ENCODE peak calls at places on chromosomes 12 and 14, in six cellular contexts. S, E, M, V, G and U are unnamed samples.

GRCh38 chr12:117564885-117565284 is 203.5 kb upstream of the NOS1 start:
- DNase-seq in S (no peak), E (no peak), M (no peak), V (no peak), G (no peak), U (no peak)

GRCh38 chr14:94045101-94045500 is 19.0 kb downstream of the OTUB2 start:
- DNase-seq in S (no peak), E (peak; percentile 16), M (no peak), V (no peak), G (no peak), U (no peak)

GRCh38 chr12:123948401-123949117 is 24.1 kb downstream of the CCDC92 start:
- DNase-seq in S (no peak), E (no peak), M (no peak), V (no peak), G (no peak), U (no peak)

GRCh38 chr14:95226801-95227200 is 69.5 kb upstream of the DICER1 start:
- DNase-seq in S (no peak), E (no peak), M (no peak), V (no peak), G (no peak), U (no peak)

GRCh38 chr14:64045091-64045490 is 192.3 kb downstream of the SYNE2 start:
- DNase-seq in S (no peak), E (no peak), M (no peak), V (no peak), G (no peak), U (no peak)

GRCh38 chr12:79407671-79408622 is 282.8 kb downstream of the PAWR start:
- DNase-seq in S (no peak), E (peak; percentile 57), M (no peak), V (no peak), G (peak; percentile 69), U (peak; percentile 1)

GRCh38 chr14:37131205-37131604 is 41.2 kb downstream of the SLC25A21 start:
- DNase-seq in S (no peak), E (no peak), M (no peak), V (no peak), G (no peak), U (no peak)

GRCh38 chr14:83559721-83560120 is 1970.2 kb upstream of the FLRT2 start:
- DNase-seq in S (no peak), E (no peak), M (no peak), V (no peak), G (no peak), U (no peak)

GRCh38 chr12:113582521-113583218 is 111.0 kb upstream of the LHX5 start:
- DNase-seq in S (no peak), E (no peak), M (no peak), V (no peak), G (no peak), U (no peak)

GRCh38 chr12:3827301-3828000 is 45.7 kb downstream of the PARP11 start:
- DNase-seq in S (no peak), E (no peak), M (no peak), V (no peak), G (no peak), U (no peak)

GRCh38 chr12:62622177-62622576 is 155.6 kb downstream of the MON2 start:
- DNase-seq in S (no peak), E (no peak), M (no peak), V (no peak), G (no peak), U (no peak)

GRCh38 chr12:10031771-10032175 is 1.3 kb downstream of the CLEC9A start:
- DNase-seq in S (no peak), E (no peak), M (no peak), V (peak; percentile 71), G (no peak), U (no peak)

GRCh38 chr12:128819293-128820144 is 4.2 kb downstream of the SLC15A4 start:
- DNase-seq in S (no peak), E (no peak), M (no peak), V (no peak), G (no peak), U (no peak)

GRCh38 chr14:28765169-28765906 is 1.2 kb upstream of the FOXG1 start:
- DNase-seq in S (no peak), E (no peak), M (no peak), V (no peak), G (no peak), U (no peak)

GRCh38 chr12:102202556-102202955 is 4.9 kb upstream of the PMCH start:
- DNase-seq in S (no peak), E (no peak), M (no peak), V (no peak), G (no peak), U (no peak)

GRCh38 chr12:6554168-6554989 is 1.5 kb downstream of the IFFO1 start:
- DNase-seq in S (peak; percentile 42), E (peak; percentile 80), M (peak; percentile 63), V (no peak), G (peak; percentile 79), U (peak; percentile 73)
- H3K36me3 ChIP-seq in S (peaks cover 13% of the 10 kb centered on the region), E (no peaks in the 10 kb centered on the region), M (peaks cover 25% of the 10 kb centered on the region), V (peaks cover 3% of the 10 kb centered on the region), G (no peaks in the 10 kb centered on the region), U (peaks cover 27% of the 10 kb centered on the region)

GRCh38 chr12:56029666-56030293 is 8.9 kb downstream of the IKZF4 start:
- DNase-seq in S (no peak), E (no peak), M (peak; percentile 49), V (no peak), G (peak; percentile 47), U (peak; percentile 19)

GRCh38 chr12:56032006-56032405 is 9.7 kb upstream of the RPS26 start:
- DNase-seq in S (no peak), E (no peak), M (no peak), V (no peak), G (no peak), U (peak; percentile 30)

GRCh38 chr12:56037161-56037560 is 4.6 kb upstream of the RPS26 start:
- DNase-seq in S (no peak), E (no peak), M (no peak), V (no peak), G (no peak), U (no peak)

GRCh38 chr12:56038022-56038665 is 3.6 kb upstream of the RPS26 start:
- DNase-seq in S (no peak), E (no peak), M (no peak), V (no peak), G (no peak), U (peak; percentile 66)

DNA sequence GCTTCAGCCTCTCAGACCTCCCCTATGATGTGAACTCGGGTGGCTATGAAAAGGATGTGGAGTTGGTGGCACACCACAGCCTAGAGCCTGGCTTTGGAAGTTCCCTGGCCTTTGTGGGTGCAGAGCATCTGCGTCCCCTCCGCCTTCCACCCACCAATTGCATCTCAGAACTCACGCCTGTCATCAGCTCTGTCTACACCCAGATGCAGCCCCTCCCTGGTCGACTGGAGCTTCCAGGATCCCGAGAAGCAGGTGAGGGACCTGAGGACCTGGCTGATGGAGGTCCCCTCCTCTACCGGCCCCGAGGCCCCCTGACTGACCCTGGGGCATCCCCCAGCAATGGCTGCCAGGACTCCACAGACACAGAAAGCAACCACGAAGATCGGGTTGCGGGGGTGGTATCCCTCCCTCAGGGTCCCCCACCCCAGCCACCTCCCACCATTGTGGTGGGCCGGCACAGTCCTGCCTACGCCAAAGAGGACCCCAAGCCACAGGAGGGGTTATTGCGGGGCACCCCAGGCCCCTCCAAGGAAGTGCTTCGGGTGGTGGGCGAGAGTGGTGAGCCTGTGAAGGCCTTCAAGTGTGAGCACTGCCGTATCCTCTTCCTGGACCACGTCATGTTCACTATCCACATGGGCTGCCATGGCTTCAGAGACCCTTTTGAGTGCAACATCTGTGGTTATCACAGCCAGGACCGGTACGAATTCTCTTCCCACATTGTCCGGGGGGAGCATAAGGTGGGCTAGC is 7.0 kb upstream of the RPS26 start:
- DNase-seq in S (no peak), E (no peak), M (no peak), V (no peak), G (no peak), U (peak; percentile 65)
- H3K36me3 ChIP-seq in S (peaks cover 18% of the 10 kb centered on the region), E (no peaks in the 10 kb centered on the region), M (peaks cover 29% of the 10 kb centered on the region), V (peaks cover 5% of the 10 kb centered on the region), G (no peaks in the 10 kb centered on the region), U (peaks cover 16% of the 10 kb centered on the region)

GRCh38 chr12:124956571-124956970 is 32.4 kb downstream of the DHX37 start:
- DNase-seq in S (no peak), E (no peak), M (no peak), V (no peak), G (no peak), U (no peak)
- H3K36me3 ChIP-seq in S (peaks cover 49% of the 10 kb centered on the region), E (no peaks in the 10 kb centered on the region), M (peaks cover 39% of the 10 kb centered on the region), V (peaks cover 21% of the 10 kb centered on the region), G (peaks cover 9% of the 10 kb centered on the region), U (peaks cover 61% of the 10 kb centered on the region)

DNA sequence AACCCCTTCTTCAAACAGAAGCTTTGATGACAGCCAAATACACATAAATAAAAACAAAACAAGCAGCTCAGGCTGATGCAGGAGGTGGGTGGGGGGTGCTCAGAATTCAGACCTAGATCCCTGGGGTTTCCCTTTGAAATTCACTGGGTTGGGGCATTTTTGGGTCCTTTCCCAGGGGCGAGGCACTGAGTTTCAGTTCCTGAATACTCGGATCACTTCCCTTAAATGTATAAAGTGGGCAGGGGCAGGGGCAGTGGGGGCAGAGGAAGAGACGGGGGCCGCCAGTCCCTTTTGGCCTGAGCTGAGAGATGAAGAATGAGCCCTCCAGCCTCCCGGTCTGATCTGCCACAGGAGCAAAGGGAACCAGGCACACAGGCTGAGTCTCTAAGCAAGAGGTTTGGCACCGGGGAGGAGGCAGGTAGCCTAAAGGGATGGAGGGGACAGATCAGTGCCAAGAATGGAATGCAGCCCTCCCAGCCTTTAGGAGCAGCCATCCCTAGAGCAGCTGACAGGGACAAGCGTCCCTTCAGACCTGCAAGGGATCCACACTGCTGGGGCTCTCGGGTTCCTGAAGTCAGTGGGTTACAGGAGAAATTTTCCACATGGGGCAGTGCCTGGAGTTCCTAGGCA is 20.3 kb downstream of the KDM2B start:
- DNase-seq in S (no peak), E (no peak), M (no peak), V (no peak), G (peak; percentile 17), U (no peak)
- H3K36me3 ChIP-seq in S (peaks cover 3% of the 10 kb centered on the region), E (no peaks in the 10 kb centered on the region), M (peaks cover 3% of the 10 kb centered on the region), V (no peaks in the 10 kb centered on the region), G (no peaks in the 10 kb centered on the region), U (peaks cover 7% of the 10 kb centered on the region)

GRCh38 chr12:6112004-6112403 is 12.5 kb downstream of the VWF start:
- DNase-seq in S (no peak), E (no peak), M (no peak), V (no peak), G (no peak), U (no peak)

GRCh38 chr12:6116481-6117021 is 7.9 kb downstream of the VWF start:
- DNase-seq in S (no peak), E (no peak), M (no peak), V (no peak), G (no peak), U (no peak)

GRCh38 chr12:6115389-6115788 is 9.1 kb downstream of the VWF start:
- DNase-seq in S (no peak), E (no peak), M (no peak), V (no peak), G (no peak), U (no peak)

GRCh38 chr12:6113691-6114475 is 10.6 kb downstream of the VWF start:
- DNase-seq in S (no peak), E (no peak), M (no peak), V (no peak), G (no peak), U (no peak)

DNA sequence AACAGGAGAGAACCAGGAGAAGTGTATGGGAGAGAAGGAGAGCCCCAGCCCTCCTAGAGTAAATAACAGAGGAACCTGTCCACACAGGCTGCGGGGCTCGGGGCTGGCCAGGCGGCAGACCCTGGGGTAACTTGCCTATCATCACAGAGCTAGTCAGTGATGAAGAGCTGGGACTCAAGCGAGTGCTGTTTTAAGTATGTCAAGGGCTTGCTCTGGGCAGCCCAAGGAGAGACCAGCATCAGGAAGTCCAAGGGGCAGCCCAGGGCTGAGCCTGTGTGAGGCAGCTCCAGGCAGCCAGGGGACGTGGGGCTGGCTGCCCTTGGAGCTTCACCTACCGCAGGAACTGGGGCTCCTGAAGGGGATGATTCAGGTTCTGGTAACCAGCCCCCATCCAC is 10.0 kb downstream of the VWF start:
- DNase-seq in S (no peak), E (no peak), M (no peak), V (no peak), G (no peak), U (no peak)
- H3K36me3 ChIP-seq in S (no peaks in the 10 kb centered on the region), E (no peaks in the 10 kb centered on the region), M (no peaks in the 10 kb centered on the region), V (no peaks in the 10 kb centered on the region), G (no peaks in the 10 kb centered on the region), U (no peaks in the 10 kb centered on the region)